ENCODE peak calls at places on chromosomes 7 and 10, in five cellular contexts. One of them, this sample, is unnamed.

GRCh38 chr7:134779741-134780065 is 269 bp downstream of the CALD1 start:
- DNase-seq in fibroblast of lung: no peak
- DNase-seq in keratinocyte: no peak
- DNase-seq in GM23338: no peak
- DNase-seq in neural progenitor cell: no peak
- DNase-seq in this sample: no peak

GRCh38 chr10:46523119-46523880 is 33.2 kb downstream of the GPRIN2 start:
- DNase-seq in keratinocyte: no peak
- DNase-seq in fibroblast of lung: no peak
- DNase-seq in neural progenitor cell: no peak
- DNase-seq in GM23338: no peak
- DNase-seq in this sample: no peak

GRCh38 chr7:140062118-140062527 is 628 bp downstream of the PARP12 start:
- DNase-seq in neural progenitor cell: no peak
- DNase-seq in keratinocyte: no peak
- DNase-seq in GM23338: peak; percentile 24
- DNase-seq in fibroblast of lung: no peak
- DNase-seq in this sample: peak; percentile 41

GRCh38 chr10:12741255-12741915 is 260.1 kb downstream of the CCDC3 start:
- DNase-seq in keratinocyte: no peak
- DNase-seq in neural progenitor cell: no peak
- DNase-seq in fibroblast of lung: no peak
- DNase-seq in GM23338: no peak
- DNase-seq in this sample: no peak

GRCh38 chr10:121244791-121245190 is 353.5 kb downstream of the FGFR2 start:
- DNase-seq in GM23338: no peak
- DNase-seq in keratinocyte: no peak
- DNase-seq in neural progenitor cell: no peak
- DNase-seq in fibroblast of lung: no peak
- DNase-seq in this sample: no peak

GRCh38 chr7:33379891-33380525 is 250.6 kb downstream of the BBS9 start:
- DNase-seq in keratinocyte: no peak
- DNase-seq in fibroblast of lung: no peak
- DNase-seq in GM23338: no peak
- DNase-seq in neural progenitor cell: no peak
- DNase-seq in this sample: no peak

GRCh38 chr10:80394358-80394916 is 13.9 kb upstream of the PRXL2A start:
- DNase-seq in GM23338: no peak
- DNase-seq in fibroblast of lung: no peak
- DNase-seq in neural progenitor cell: no peak
- DNase-seq in keratinocyte: no peak
- DNase-seq in this sample: no peak

GRCh38 chr10:77233466-77233865 is 404.1 kb downstream of the KCNMA1 start:
- DNase-seq in keratinocyte: no peak
- DNase-seq in fibroblast of lung: no peak
- DNase-seq in GM23338: no peak
- DNase-seq in neural progenitor cell: no peak
- DNase-seq in this sample: no peak

GRCh38 chr10:69801434-69802315 is at the start of gene COL13A1:
- DNase-seq in neural progenitor cell: peak; percentile 93
- DNase-seq in keratinocyte: peak; percentile 28
- DNase-seq in GM23338: peak; percentile 97
- DNase-seq in fibroblast of lung: peak; percentile 71
- DNase-seq in this sample: peak; percentile 64

GRCh38 chr10:101214446-101215396 is 14.5 kb downstream of the LBX1 start:
- DNase-seq in neural progenitor cell: peak; percentile 93
- DNase-seq in GM23338: peak; percentile 96
- DNase-seq in fibroblast of lung: peak; percentile 44
- DNase-seq in keratinocyte: peak; percentile 5
- DNase-seq in this sample: peak; percentile 84

GRCh38 chr10:28587970-28588290 is 55.0 kb downstream of the WAC start:
- DNase-seq in GM23338: no peak
- DNase-seq in fibroblast of lung: peak; percentile 84
- DNase-seq in neural progenitor cell: no peak
- DNase-seq in keratinocyte: no peak
- DNase-seq in this sample: peak; percentile 10

GRCh38 chr7:158004123-158004490 is 583.5 kb downstream of the PTPRN2 start:
- DNase-seq in keratinocyte: no peak
- DNase-seq in neural progenitor cell: no peak
- DNase-seq in GM23338: no peak
- DNase-seq in fibroblast of lung: no peak
- DNase-seq in this sample: no peak

GRCh38 chr10:129727071-129727470 is 237.0 kb downstream of the EBF3 start:
- DNase-seq in neural progenitor cell: no peak
- DNase-seq in GM23338: no peak
- DNase-seq in keratinocyte: no peak
- DNase-seq in fibroblast of lung: no peak
- DNase-seq in this sample: no peak

GRCh38 chr7:47391726-47392125 is 190.2 kb downstream of the TNS3 start:
- DNase-seq in keratinocyte: no peak
- DNase-seq in neural progenitor cell: no peak
- DNase-seq in GM23338: no peak
- DNase-seq in fibroblast of lung: no peak
- DNase-seq in this sample: no peak

GRCh38 chr7:10121641-10122040 is 852.0 kb upstream of the PHF14 start:
- DNase-seq in GM23338: peak; percentile 2
- DNase-seq in keratinocyte: no peak
- DNase-seq in fibroblast of lung: no peak
- DNase-seq in neural progenitor cell: peak; percentile 35
- DNase-seq in this sample: no peak

GRCh38 chr7:134669845-134670373 is 23.3 kb downstream of the BPGM start:
- DNase-seq in keratinocyte: peak; percentile 91
- DNase-seq in GM23338: no peak
- DNase-seq in neural progenitor cell: no peak
- DNase-seq in fibroblast of lung: peak; percentile 68
- DNase-seq in this sample: peak; percentile 49

GRCh38 chr7:122726881-122727280 is 24.2 kb upstream of the RNF148 start:
- DNase-seq in keratinocyte: no peak
- DNase-seq in GM23338: no peak
- DNase-seq in neural progenitor cell: no peak
- DNase-seq in fibroblast of lung: no peak
- DNase-seq in this sample: no peak

GRCh38 chr10:79067241-79068202 is 1.2 kb upstream of the ZMIZ1 start:
- DNase-seq in keratinocyte: no peak
- DNase-seq in fibroblast of lung: peak; percentile 93
- DNase-seq in neural progenitor cell: peak; percentile 97
- DNase-seq in GM23338: peak; percentile 95
- DNase-seq in this sample: peak; percentile 95

GRCh38 chr10:79065091-79065551 is 3.6 kb upstream of the ZMIZ1 start:
- DNase-seq in neural progenitor cell: no peak
- DNase-seq in GM23338: no peak
- DNase-seq in keratinocyte: no peak
- DNase-seq in fibroblast of lung: no peak
- DNase-seq in this sample: no peak

GRCh38 chr10:79068203-79068561 is 584 bp upstream of the ZMIZ1 start:
- DNase-seq in keratinocyte: no peak
- DNase-seq in fibroblast of lung: no peak
- DNase-seq in neural progenitor cell: no peak
- DNase-seq in GM23338: peak; percentile 57
- DNase-seq in this sample: peak; percentile 48

GRCh38 chr10:79065853-79066252 is 2.9 kb upstream of the ZMIZ1 start:
- DNase-seq in keratinocyte: no peak
- DNase-seq in fibroblast of lung: no peak
- DNase-seq in GM23338: no peak
- DNase-seq in neural progenitor cell: no peak
- DNase-seq in this sample: no peak

GRCh38 chr10:79066460-79067240 is 2.1 kb upstream of the ZMIZ1 start:
- DNase-seq in neural progenitor cell: peak; percentile 40
- DNase-seq in GM23338: peak; percentile 53
- DNase-seq in fibroblast of lung: peak; percentile 51
- DNase-seq in keratinocyte: peak; percentile 32
- DNase-seq in this sample: peak; percentile 73
- TF ChIP-seq EZH2 in neural progenitor cell: no peak
- TF ChIP-seq EZH2 in GM23338: no peak
- TF ChIP-seq EZH2 in fibroblast of lung: no peak
- TF ChIP-seq EZH2 in keratinocyte: no peak
- TF ChIP-seq EZH2 in this sample: no peak

GRCh38 chr7:27247000-27247399 is 4.4 kb downstream of the EVX1 start:
- DNase-seq in fibroblast of lung: no peak
- DNase-seq in neural progenitor cell: peak; percentile 34
- DNase-seq in GM23338: peak; percentile 31
- DNase-seq in keratinocyte: no peak
- DNase-seq in this sample: no peak
- TF ChIP-seq EZH2 in fibroblast of lung: no peak
- TF ChIP-seq EZH2 in neural progenitor cell: no peak
- TF ChIP-seq EZH2 in GM23338: peak; percentile 86
- TF ChIP-seq EZH2 in keratinocyte: peak; percentile 43
- TF ChIP-seq EZH2 in this sample: no peak

GRCh38 chr10:8054243-8054497 is 318 bp upstream of the GATA3 start:
- DNase-seq in GM23338: no peak
- DNase-seq in neural progenitor cell: no peak
- DNase-seq in keratinocyte: no peak
- DNase-seq in fibroblast of lung: no peak
- DNase-seq in this sample: no peak

GRCh38 chr10:8053446-8054242 is 844 bp upstream of the GATA3 start:
- DNase-seq in keratinocyte: no peak
- DNase-seq in fibroblast of lung: peak; percentile 67
- DNase-seq in neural progenitor cell: peak; percentile 96
- DNase-seq in GM23338: peak; percentile 95
- DNase-seq in this sample: peak; percentile 95

GRCh38 chr10:8052344-8052969 is 2.0 kb upstream of the GATA3 start:
- DNase-seq in GM23338: no peak
- DNase-seq in keratinocyte: no peak
- DNase-seq in neural progenitor cell: peak; percentile 50
- DNase-seq in fibroblast of lung: peak; percentile 31
- DNase-seq in this sample: peak; percentile 16

GRCh38 chr10:8051851-8052257 is 2.6 kb upstream of the GATA3 start:
- DNase-seq in keratinocyte: no peak
- DNase-seq in fibroblast of lung: no peak
- DNase-seq in GM23338: peak; percentile 78
- DNase-seq in neural progenitor cell: peak; percentile 91
- DNase-seq in this sample: peak; percentile 51

GRCh38 chr10:8052970-8053445 is 1.5 kb upstream of the GATA3 start:
- DNase-seq in GM23338: no peak
- DNase-seq in fibroblast of lung: no peak
- DNase-seq in neural progenitor cell: no peak
- DNase-seq in keratinocyte: no peak
- DNase-seq in this sample: no peak
- TF ChIP-seq EZH2 in GM23338: peak; percentile 91
- TF ChIP-seq EZH2 in fibroblast of lung: peak; percentile 3
- TF ChIP-seq EZH2 in neural progenitor cell: peak; percentile 70
- TF ChIP-seq EZH2 in keratinocyte: no peak
- TF ChIP-seq EZH2 in this sample: no peak

GRCh38 chr10:86840498-86840897 is 84.1 kb downstream of the BMPR1A start:
- DNase-seq in fibroblast of lung: no peak
- DNase-seq in keratinocyte: no peak
- DNase-seq in GM23338: no peak
- DNase-seq in neural progenitor cell: no peak
- DNase-seq in this sample: no peak

GRCh38 chr10:86836044-86836443 is 79.6 kb downstream of the BMPR1A start:
- DNase-seq in neural progenitor cell: no peak
- DNase-seq in fibroblast of lung: no peak
- DNase-seq in keratinocyte: no peak
- DNase-seq in GM23338: no peak
- DNase-seq in this sample: no peak

DNA sequence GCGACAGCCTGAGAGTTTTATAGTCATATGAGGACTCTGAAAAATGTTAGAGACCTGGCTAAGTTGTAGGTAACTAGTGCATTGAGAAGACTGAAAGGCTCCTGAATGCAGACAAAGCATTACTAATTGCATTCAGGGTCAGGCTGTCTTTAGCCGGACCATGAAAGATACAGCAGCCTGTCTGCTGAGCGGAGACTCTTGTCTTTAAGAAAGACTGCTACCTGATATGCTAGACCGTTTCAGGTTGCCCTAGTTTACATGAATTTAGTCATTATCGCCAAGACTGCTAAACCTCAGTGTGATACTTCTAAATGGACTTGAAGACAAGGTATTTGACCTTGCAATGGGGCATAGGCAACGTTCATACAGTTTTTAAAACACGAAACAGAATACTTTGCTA is 81.2 kb downstream of the BMPR1A start:
- DNase-seq in keratinocyte: no peak
- DNase-seq in neural progenitor cell: peak; percentile 63
- DNase-seq in fibroblast of lung: no peak
- DNase-seq in GM23338: peak; percentile 64
- DNase-seq in this sample: no peak
- TF ChIP-seq EZH2 in keratinocyte: no peak
- TF ChIP-seq EZH2 in neural progenitor cell: no peak
- TF ChIP-seq EZH2 in fibroblast of lung: no peak
- TF ChIP-seq EZH2 in GM23338: no peak
- TF ChIP-seq EZH2 in this sample: no peak

GRCh38 chr10:123995082-123995460 is 98.3 kb downstream of the CHST15 start:
- DNase-seq in neural progenitor cell: no peak
- DNase-seq in fibroblast of lung: no peak
- DNase-seq in keratinocyte: no peak
- DNase-seq in GM23338: no peak
- DNase-seq in this sample: no peak

GRCh38 chr10:123995461-123996131 is 97.8 kb downstream of the CHST15 start:
- DNase-seq in fibroblast of lung: peak; percentile 93
- DNase-seq in keratinocyte: no peak
- DNase-seq in neural progenitor cell: peak; percentile 75
- DNase-seq in GM23338: peak; percentile 81
- DNase-seq in this sample: peak; percentile 77

GRCh38 chr10:123991622-123992570 is 100.3 kb upstream of the CPXM2 start:
- DNase-seq in fibroblast of lung: no peak
- DNase-seq in keratinocyte: no peak
- DNase-seq in neural progenitor cell: no peak
- DNase-seq in GM23338: no peak
- DNase-seq in this sample: no peak

GRCh38 chr10:123994417-123995081 is 98.8 kb downstream of the CHST15 start:
- DNase-seq in GM23338: peak; percentile 90
- DNase-seq in keratinocyte: peak; percentile 64
- DNase-seq in neural progenitor cell: peak; percentile 93
- DNase-seq in fibroblast of lung: peak; percentile 88
- DNase-seq in this sample: peak; percentile 92

GRCh38 chr10:123993534-123994416 is 99.6 kb downstream of the CHST15 start:
- DNase-seq in neural progenitor cell: no peak
- DNase-seq in keratinocyte: no peak
- DNase-seq in fibroblast of lung: no peak
- DNase-seq in GM23338: no peak
- DNase-seq in this sample: no peak
- TF ChIP-seq EZH2 in neural progenitor cell: no peak
- TF ChIP-seq EZH2 in keratinocyte: no peak
- TF ChIP-seq EZH2 in fibroblast of lung: no peak
- TF ChIP-seq EZH2 in GM23338: no peak
- TF ChIP-seq EZH2 in this sample: no peak

GRCh38 chr10:8050561-8051108 is 3.9 kb upstream of the GATA3 start:
- DNase-seq in fibroblast of lung: peak; percentile 32
- DNase-seq in GM23338: peak; percentile 64
- DNase-seq in keratinocyte: no peak
- DNase-seq in neural progenitor cell: peak; percentile 87
- DNase-seq in this sample: peak; percentile 86

GRCh38 chr10:8049874-8050560 is 4.5 kb upstream of the GATA3 start:
- DNase-seq in neural progenitor cell: peak; percentile 79
- DNase-seq in fibroblast of lung: no peak
- DNase-seq in GM23338: peak; percentile 79
- DNase-seq in keratinocyte: no peak
- DNase-seq in this sample: peak; percentile 30

GRCh38 chr10:8049151-8049873 is 5.2 kb upstream of the GATA3 start:
- DNase-seq in neural progenitor cell: peak; percentile 65
- DNase-seq in GM23338: peak; percentile 81
- DNase-seq in fibroblast of lung: no peak
- DNase-seq in keratinocyte: no peak
- DNase-seq in this sample: peak; percentile 25

GRCh38 chr10:8048281-8049008 is 6.0 kb upstream of the GATA3 start:
- DNase-seq in keratinocyte: no peak
- DNase-seq in fibroblast of lung: no peak
- DNase-seq in GM23338: peak; percentile 27
- DNase-seq in neural progenitor cell: peak; percentile 28
- DNase-seq in this sample: no peak

GRCh38 chr10:8051109-8051781 is 3.2 kb upstream of the GATA3 start:
- DNase-seq in keratinocyte: no peak
- DNase-seq in neural progenitor cell: peak; percentile 64
- DNase-seq in fibroblast of lung: no peak
- DNase-seq in GM23338: peak; percentile 71
- DNase-seq in this sample: peak; percentile 24
- TF ChIP-seq EZH2 in keratinocyte: no peak
- TF ChIP-seq EZH2 in neural progenitor cell: peak; percentile 86
- TF ChIP-seq EZH2 in fibroblast of lung: peak; percentile 88
- TF ChIP-seq EZH2 in GM23338: peak; percentile 71
- TF ChIP-seq EZH2 in this sample: peak; percentile 26